ENCODE peak calls at places on chromosomes 13 and 19, in seven cellular contexts. G, H, S, D, Z, K and N are unnamed samples.

GRCh38 chr19:8120636-8121480 is 28.5 kb downstream of the FBN3 start:
- DNase-seq in K (no peak), G (no peak), Z (no peak), H (no peak), S (no peak), D (no peak), N (no peak)

GRCh38 chr13:113656831-113657671 is 947 bp downstream of the ATP4B start:
- DNase-seq in D (peak), K (peak), Z (peak), H (peak), G (peak), S (no peak), N (no peak)

GRCh38 chr19:54906819-54907218 is 871 bp downstream of the NCR1 start:
- DNase-seq in K (no peak), H (no peak), Z (no peak), G (no peak), S (no peak), D (no peak), N (no peak)

GRCh38 chr19:7668842-7669241 is at the start of gene RETN:
- DNase-seq in D (no peak), Z (no peak), H (no peak), G (no peak), K (no peak), S (no peak), N (peak)

GRCh38 chr13:40379794-40380608 is 286.4 kb downstream of the FOXO1 start:
- DNase-seq in Z (no peak), S (no peak), K (no peak), H (no peak), D (no peak), G (no peak), N (no peak)

GRCh38 chr13:19860884-19861655 is 2.4 kb downstream of the ZMYM5 start:
- DNase-seq in D (peak), G (no peak), Z (no peak), K (no peak), S (no peak), H (no peak), N (no peak)

GRCh38 chr13:43268632-43269031 is 245.2 kb downstream of the DNAJC15 start:
- DNase-seq in Z (no peak), S (no peak), H (no peak), G (no peak), K (no peak), D (no peak), N (no peak)

GRCh38 chr13:50677687-50678463 is 165.6 kb downstream of the DLEU7 start:
- DNase-seq in D (no peak), H (no peak), G (no peak), Z (no peak), K (no peak), S (no peak), N (no peak)

GRCh38 chr13:99218969-99219368 is 18.3 kb downstream of the UBAC2 start:
- DNase-seq in D (no peak), Z (no peak), K (peak), G (no peak), H (no peak), S (no peak), N (no peak)

GRCh38 chr19:48290341-48290922 is 20.6 kb downstream of the ZNF114 start:
- DNase-seq in H (no peak), Z (no peak), D (no peak), S (no peak), G (no peak), K (no peak), N (no peak)

GRCh38 chr19:19372656-19373416 is 32.6 kb upstream of the GATAD2A start:
- DNase-seq in Z (peak), S (no peak), G (no peak), K (peak), D (peak), H (no peak), N (peak)

GRCh38 chr19:12938536-12939291 is at the start of gene CALR:
- DNase-seq in S (no peak), K (peak), Z (no peak), H (no peak), G (no peak), D (no peak), N (no peak)

GRCh38 chr13:48994731-48995130 is 19.0 kb downstream of the FNDC3A start:
- DNase-seq in S (no peak), Z (no peak), H (no peak), D (no peak), G (no peak), K (no peak), N (no peak)

GRCh38 chr13:31982540-31982939 is 49.0 kb upstream of the FRY start:
- DNase-seq in D (no peak), K (peak), H (peak), Z (peak), S (no peak), G (no peak), N (peak)

GRCh38 chr19:54480048-54480447 is 7.0 kb upstream of the CDC42EP5 start:
- DNase-seq in Z (no peak), G (no peak), H (no peak), S (no peak), K (no peak), D (no peak), N (no peak)

GRCh38 chr19:3207466-3208242 is 16.8 kb upstream of the CELF5 start:
- DNase-seq in D (no peak), K (no peak), G (no peak), Z (no peak), S (no peak), H (no peak), N (no peak)

GRCh38 chr19:55418185-55418584 is 10.6 kb upstream of the UBE2S start:
- DNase-seq in D (no peak), H (no peak), Z (peak), G (no peak), K (peak), S (peak), N (no peak)

GRCh38 chr19:14369399-14370168 is 11.7 kb upstream of the ADGRE5 start:
- DNase-seq in K (peak), Z (no peak), D (no peak), G (no peak), H (no peak), S (no peak), N (no peak)

GRCh38 chr13:60398949-60399589 is 2.0 kb downstream of the TDRD3 start:
- DNase-seq in K (peak), Z (peak), D (no peak), H (no peak), S (no peak), G (no peak), N (no peak)

GRCh38 chr19:13228561-13228960 is 78.3 kb downstream of the IER2 start:
- DNase-seq in S (no peak), Z (no peak), H (no peak), K (no peak), D (no peak), G (no peak), N (no peak)

GRCh38 chr13:77919351-77920294 is 992 bp upstream of the EDNRB start:
- DNase-seq in K (peak), Z (no peak), D (peak), G (peak), H (peak), S (no peak), N (peak)

GRCh38 chr13:77918391-77919261 is at the start of gene EDNRB:
- DNase-seq in S (no peak), G (peak), K (peak), D (peak), Z (peak), H (no peak), N (peak)

GRCh38 chr13:77915676-77916075 is 3.0 kb downstream of the EDNRB start:
- DNase-seq in Z (no peak), S (no peak), K (no peak), G (no peak), H (no peak), D (no peak), N (no peak)

GRCh38 chr13:77916481-77916880 is 2.1 kb downstream of the EDNRB start:
- DNase-seq in Z (no peak), G (no peak), D (no peak), K (no peak), S (no peak), H (no peak), N (no peak)
- H3K27ac ChIP-seq in Z (peak), G (peak), D (no peak), K (peak), S (no peak), H (peak), N (no peak)

GRCh38 chr19:46601318-46602224 is at the start of gene CALM3:
- DNase-seq in K (no peak), D (no peak), Z (no peak), G (no peak), H (no peak), S (no peak), N (no peak)
- TF ChIP-seq POLR2AphosphoS5 in K (peak), D (peak), Z (peak), G (no peak), H (no peak), S (no peak), N (no peak)

GRCh38 chr19:39846678-39847486 is 703 bp upstream of the FBL start:
- DNase-seq in Z (no peak), S (no peak), K (peak), D (no peak), G (no peak), H (no peak), N (no peak)
- H3K27ac ChIP-seq in Z (peak), S (peak), K (peak), D (peak), G (peak), H (peak), N (peak)

GRCh38 chr13:110338441-110339101 is 31.5 kb downstream of the COL4A2 start:
- DNase-seq in Z (no peak), H (no peak), K (peak), D (no peak), G (no peak), S (no peak), N (no peak)

GRCh38 chr13:110336108-110336507 is 29.0 kb downstream of the COL4A2 start:
- DNase-seq in K (no peak), Z (no peak), S (no peak), G (no peak), H (no peak), D (no peak), N (no peak)

GRCh38 chr13:110334841-110335490 is 27.9 kb downstream of the COL4A2 start:
- DNase-seq in Z (no peak), H (peak), S (no peak), G (no peak), D (no peak), K (no peak), N (no peak)

GRCh38 chr13:110337287-110337686 is 30.2 kb downstream of the COL4A2 start:
- DNase-seq in K (no peak), D (peak), H (no peak), S (no peak), Z (no peak), G (no peak), N (no peak)

GRCh38 chr13:110336681-110337080 is 29.6 kb downstream of the COL4A2 start:
- DNase-seq in H (no peak), G (no peak), S (no peak), K (no peak), D (no peak), Z (no peak), N (no peak)
- TF ChIP-seq POLR2AphosphoS5 in H (no peak), G (no peak), S (no peak), K (no peak), D (no peak), Z (no peak), N (no peak)

DNA sequence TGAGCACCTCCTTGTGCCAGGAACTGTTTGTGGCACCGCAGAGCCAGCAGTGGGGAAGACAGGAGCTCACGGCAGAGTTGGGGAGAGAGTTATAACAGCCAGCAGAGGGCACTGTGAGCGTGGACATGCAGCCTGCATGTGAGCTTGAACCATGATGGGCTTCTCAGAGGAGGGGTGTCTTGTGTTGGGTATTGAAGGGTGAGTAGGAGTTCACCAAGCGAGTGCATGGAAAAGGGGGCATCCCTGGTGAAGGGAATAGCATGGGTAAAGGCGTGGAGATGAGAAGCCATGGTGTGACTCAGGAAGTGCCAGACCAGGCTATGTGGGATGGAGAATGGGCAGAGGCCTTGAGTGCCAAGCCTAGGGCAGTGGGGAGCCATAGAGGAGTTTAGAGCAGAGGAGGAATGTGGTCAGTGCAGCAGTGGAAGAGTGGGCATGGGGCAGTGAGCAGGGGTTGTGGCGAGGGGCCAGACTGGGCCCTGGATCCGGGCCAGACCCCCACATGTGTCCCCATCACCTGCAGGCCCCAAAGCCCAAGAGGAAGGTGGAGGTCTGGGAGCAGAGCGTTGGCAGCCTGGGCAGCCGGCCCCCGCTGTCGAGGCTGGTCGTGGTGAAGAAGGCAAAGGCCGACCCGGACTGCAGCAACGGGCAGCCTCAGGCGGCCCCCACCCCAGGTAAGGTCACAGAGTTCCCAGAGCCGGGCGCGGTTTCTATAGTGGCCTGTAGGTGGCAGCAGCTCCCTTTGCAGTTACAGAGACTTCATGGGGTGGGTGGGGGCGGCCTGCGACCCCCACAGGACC is 11.8 kb upstream of the SHD start:
- DNase-seq in G (no peak), Z (peak), K (peak), H (no peak), D (peak), S (peak), N (peak)
- H3K27ac ChIP-seq in G (no peak), Z (peak), K (peak), H (peak), D (no peak), S (no peak), N (no peak)

GRCh38 chr19:50537306-50537685 is 23.6 kb upstream of the ASPDH start:
- DNase-seq in K (no peak), S (no peak), G (no peak), H (no peak), Z (no peak), D (no peak), N (no peak)
- TF ChIP-seq POLR2AphosphoS5 in K (no peak), S (no peak), G (no peak), H (no peak), Z (no peak), D (no peak), N (no peak)

GRCh38 chr13:67045357-67045756 is 184.8 kb downstream of the PCDH9 start:
- DNase-seq in H (no peak), D (no peak), Z (no peak), G (no peak), S (no peak), K (no peak), N (no peak)

GRCh38 chr13:67049744-67050143 is 180.4 kb downstream of the PCDH9 start:
- DNase-seq in G (no peak), D (no peak), K (no peak), H (no peak), Z (no peak), S (no peak), N (no peak)

GRCh38 chr13:67043901-67044300 is 186.2 kb downstream of the PCDH9 start:
- DNase-seq in G (no peak), Z (no peak), D (no peak), H (no peak), S (no peak), K (no peak), N (no peak)

GRCh38 chr13:67048793-67049150 is 181.4 kb downstream of the PCDH9 start:
- DNase-seq in K (no peak), G (no peak), H (no peak), D (no peak), S (no peak), Z (no peak), N (no peak)

GRCh38 chr13:67048084-67048792 is 181.9 kb downstream of the PCDH9 start:
- DNase-seq in S (no peak), D (no peak), Z (no peak), H (no peak), G (no peak), K (no peak), N (no peak)
- H3K27ac ChIP-seq in S (no peak), D (no peak), Z (peak), H (no peak), G (no peak), K (no peak), N (no peak)

GRCh38 chr13:30363725-30364124 is 56.4 kb upstream of the KATNAL1 start:
- DNase-seq in K (no peak), H (no peak), G (no peak), D (no peak), Z (no peak), S (no peak), N (no peak)
- TF ChIP-seq POLR2AphosphoS5 in K (no peak), H (no peak), G (no peak), D (no peak), Z (no peak), S (no peak), N (no peak)